ENCODE peak calls at places on chromosomes 4 and X, in six cellular contexts. R, Z, L, I, M and J are unnamed samples.

GRCh38 chr4:26369132-26370036 is 48.6 kb downstream of the RBPJ start:
- DNase-seq in R (no peak), Z (no peak), L (no peak), I (no peak), M (no peak), J (no peak)

GRCh38 chr4:74624351-74625151 is 169.8 kb downstream of the BTC start:
- DNase-seq in R (peak), Z (no peak), L (no peak), I (no peak), M (peak), J (peak)

GRCh38 chrX:16002185-16002584 is 121.2 kb upstream of the GRPR start:
- DNase-seq in R (peak), Z (no peak), L (no peak), I (no peak), M (no peak), J (no peak)

GRCh38 chr4:147683172-147683571 is 791 bp downstream of the PRMT9 start:
- DNase-seq in R (peak), Z (no peak), L (no peak), I (no peak), M (peak), J (no peak)

GRCh38 chrX:11423362-11423818 is 130.2 kb downstream of the AMELX start:
- DNase-seq in R (peak), Z (no peak), L (peak), I (peak), M (no peak), J (no peak)

GRCh38 chrX:17744896-17745523 is 7.7 kb downstream of the SCML1 start:
- DNase-seq in R (peak), Z (no peak), L (no peak), I (no peak), M (peak), J (no peak)

GRCh38 chr4:173547889-173548288 is 17.9 kb upstream of the HAND2 start:
- DNase-seq in R (no peak), Z (no peak), L (no peak), I (no peak), M (no peak), J (no peak)

GRCh38 chr4:36399762-36400353 is 118.4 kb downstream of the DTHD1 start:
- DNase-seq in R (peak), Z (no peak), L (no peak), I (peak), M (peak), J (no peak)

GRCh38 chrX:139828037-139828436 is 104.8 kb downstream of the ATP11C start:
- DNase-seq in R (peak), Z (no peak), L (no peak), I (no peak), M (peak), J (no peak)

GRCh38 chr4:48124870-48125269 is 9.2 kb downstream of the TXK start:
- DNase-seq in R (no peak), Z (no peak), L (no peak), I (no peak), M (no peak), J (no peak)

GRCh38 chrX:39859991-39860861 is 237.5 kb downstream of the BCOR start:
- DNase-seq in R (peak), Z (peak), L (peak), I (peak), M (no peak), J (peak)

GRCh38 chr4:143335979-143336827 is 473 bp upstream of the GAB1 start:
- DNase-seq in R (peak), Z (peak), L (peak), I (no peak), M (peak), J (no peak)

DNA sequence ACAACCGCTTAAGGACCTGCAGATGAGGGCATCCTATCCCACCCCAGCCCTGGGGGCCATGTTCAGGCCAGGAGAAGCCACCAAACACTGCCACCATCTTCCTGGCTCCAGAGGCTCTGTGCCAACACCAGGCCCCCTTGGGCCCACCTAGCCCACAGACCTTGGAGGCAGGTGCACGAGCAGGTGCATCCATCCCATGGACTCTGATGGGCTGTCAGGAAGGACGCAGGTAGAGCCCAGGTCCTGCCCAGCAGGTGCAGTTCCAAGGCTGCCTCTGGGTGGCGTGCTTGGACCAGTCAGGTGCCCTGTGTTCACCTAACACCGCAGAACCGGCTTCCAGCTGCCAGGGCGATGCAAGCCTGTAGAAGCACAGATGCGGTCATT is 22.8 kb upstream of the PDE6B start:
- DNase-seq in R (no peak), Z (peak), L (peak), I (no peak), M (peak), J (peak)
- TF ChIP-seq MAX in R (no peak), Z (peak), L (no peak), I (no peak), M (no peak), J (no peak)

DNA sequence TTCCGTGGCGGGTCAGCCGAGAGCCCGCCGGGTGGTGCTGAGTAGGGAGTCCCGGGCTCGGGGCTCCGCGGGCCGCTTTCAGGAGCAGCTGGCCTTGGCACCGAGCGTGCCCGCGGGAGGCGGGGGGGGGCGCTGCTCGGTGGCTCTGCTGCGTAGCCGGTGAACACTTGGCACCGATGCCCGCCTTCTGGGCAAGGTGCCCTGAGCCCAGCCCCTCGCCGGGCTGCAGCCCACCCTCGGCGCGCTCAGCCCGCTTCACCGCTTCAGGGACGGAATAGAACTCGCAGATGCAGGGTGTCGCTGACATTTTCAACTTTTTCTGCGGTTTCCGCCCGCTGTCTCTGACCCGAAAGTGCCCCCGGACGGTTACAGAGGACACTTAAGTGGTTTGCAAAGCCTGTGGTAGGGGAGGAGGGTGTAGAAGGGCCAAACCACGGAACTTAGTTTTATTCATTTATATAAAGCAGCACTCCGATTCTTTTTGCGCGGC is 659 bp downstream of the CD38 start:
- DNase-seq in R (no peak), Z (no peak), L (no peak), I (no peak), M (no peak), J (no peak)
- TF ChIP-seq EZH2 in R (peak), Z (peak), L (no peak), I (no peak), M (peak), J (no peak)

DNA sequence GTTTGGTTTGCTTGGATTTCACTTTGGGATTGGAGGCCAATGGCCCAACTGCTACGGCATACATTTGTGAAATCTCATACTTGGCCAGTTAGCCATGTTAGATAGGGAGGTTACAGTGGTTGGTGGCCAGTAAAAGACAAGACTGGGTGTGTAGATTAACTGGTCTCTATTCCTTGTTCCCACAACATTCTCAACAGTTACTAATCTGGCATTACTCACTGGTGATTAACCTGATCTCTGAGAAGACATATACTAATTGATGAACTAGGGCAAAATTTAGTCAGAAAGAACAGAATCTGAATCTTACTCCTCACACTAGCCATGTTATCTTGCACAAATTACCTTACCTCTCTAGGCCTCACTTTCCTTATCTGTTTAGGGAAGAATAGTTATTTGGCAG is 33.4 kb downstream of the GATB start:
- DNase-seq in R (no peak), Z (no peak), L (no peak), I (no peak), M (no peak), J (no peak)
- TF ChIP-seq MAX in R (no peak), Z (no peak), L (no peak), I (no peak), M (no peak), J (no peak)

DNA sequence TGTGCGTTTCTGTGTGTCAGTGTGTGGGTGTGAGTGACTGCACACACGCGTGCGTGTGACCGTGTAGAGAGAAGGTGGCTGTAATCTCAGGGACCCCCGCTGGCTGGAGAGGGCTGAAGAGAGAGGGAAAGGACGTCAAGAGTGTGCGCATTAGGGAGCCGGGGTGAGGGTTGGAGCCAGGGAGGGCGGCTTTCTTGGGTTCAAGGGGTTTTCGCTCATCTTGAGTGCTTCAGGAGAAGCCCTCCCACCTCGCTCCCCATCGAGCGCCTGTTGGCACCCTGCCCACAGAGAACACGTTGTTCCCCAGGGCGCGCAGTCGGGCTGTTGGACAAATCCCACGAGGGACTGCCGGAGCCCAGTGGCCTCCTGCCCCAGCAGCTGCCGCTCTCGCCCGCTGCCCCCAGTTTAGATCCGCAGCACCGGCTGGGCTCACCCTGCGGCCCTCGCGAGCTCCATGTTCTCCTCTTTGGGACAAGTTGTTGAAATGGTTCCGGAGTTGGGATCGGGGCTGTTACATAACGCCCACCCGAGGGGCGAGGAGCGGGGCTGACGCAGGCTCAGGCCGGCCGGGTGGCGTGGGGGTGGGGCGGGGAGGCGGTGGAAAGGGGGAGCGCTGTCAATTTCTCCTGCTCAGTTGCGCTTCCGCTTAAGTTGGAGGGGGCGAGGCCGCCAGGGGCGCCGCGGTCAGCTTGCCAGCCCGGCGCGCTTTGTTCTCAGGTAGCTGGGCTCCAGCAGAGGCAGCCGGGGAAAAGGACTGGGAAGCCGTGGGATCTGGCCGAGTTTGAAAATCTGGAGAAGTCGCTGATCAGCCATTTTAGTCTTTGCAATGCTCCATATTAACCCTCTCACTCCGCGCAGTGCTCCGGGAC is 1.6 kb downstream of the GRIA2 start:
- DNase-seq in R (peak), Z (no peak), L (no peak), I (no peak), M (no peak), J (no peak)
- TF ChIP-seq EZH2 in R (peak), Z (peak), L (no peak), I (no peak), M (no peak), J (no peak)

GRCh38 chr4:112073201-112073600 is 72.1 kb upstream of the FAM241A start:
- DNase-seq in R (no peak), Z (no peak), L (no peak), I (no peak), M (no peak), J (no peak)

GRCh38 chr4:112076919-112077608 is 68.2 kb upstream of the FAM241A start:
- DNase-seq in R (no peak), Z (no peak), L (no peak), I (no peak), M (no peak), J (no peak)

GRCh38 chr4:112077743-112078142 is 67.5 kb upstream of the FAM241A start:
- DNase-seq in R (no peak), Z (no peak), L (no peak), I (no peak), M (no peak), J (no peak)

GRCh38 chr4:112075129-112075753 is 70.0 kb upstream of the FAM241A start:
- DNase-seq in R (peak), Z (no peak), L (peak), I (no peak), M (peak), J (peak)
- TF ChIP-seq MAX in R (no peak), Z (no peak), L (no peak), I (no peak), M (no peak), J (no peak)